ENCODE peak calls at places on chromosomes 11 and 22, in eight cellular contexts. L is left ventricle myocardium inferior, V is lung, D is A549, F is suprapubic skin, N is B cell, C is psoas muscle, H is progenitor cell of endocrine pancreas. J is an unnamed sample.
A peak's percentile ranks its signal among the peaks of the same experiment; 100 is the strongest.

GRCh38 chr22:43479962-43480361 is 68.1 kb downstream of the MPPED1 start:
- DNase-seq in N (no peak), C (no peak), L (no peak), V (no peak), H (no peak), F (no peak), D (no peak), J (no peak)

GRCh38 chr11:130465259-130465658 is 16.8 kb downstream of the ADAMTS15 start:
- DNase-seq in C (no peak), D (no peak), H (no peak), V (no peak), F (no peak), L (no peak), N (no peak), J (no peak)

GRCh38 chr22:49643998-49644397 is 183.7 kb downstream of the BRD1 start:
- DNase-seq in C (no peak), L (no peak), N (no peak), V (no peak), F (no peak), D (no peak), H (no peak), J (no peak)

GRCh38 chr22:17844150-17844549 is 69.9 kb upstream of the BID start:
- DNase-seq in F (no peak), N (no peak), H (no peak), L (no peak), C (no peak), D (no peak), V (no peak), J (no peak)

GRCh38 chr11:76670475-76671235 is at the start of gene LRRC32:
- DNase-seq in N (peak; percentile 62), F (peak; percentile 80), V (peak; percentile 55), C (peak; percentile 74), L (peak; percentile 75), D (no peak), H (no peak), J (peak; percentile 70)

GRCh38 chr11:31799036-31799793 is 11.9 kb downstream of the PAX6 start:
- DNase-seq in L (no peak), H (no peak), C (no peak), N (peak; percentile 10), D (no peak), F (peak; percentile 29), V (no peak), J (no peak)

GRCh38 chr11:10752061-10752460 is 1.0 kb downstream of the CTR9 start:
- DNase-seq in D (no peak), L (no peak), H (no peak), N (no peak), F (no peak), C (no peak), V (no peak), J (no peak)

GRCh38 chr11:83241291-83241946 is 44.7 kb downstream of the CCDC90B start:
- DNase-seq in H (peak; percentile 13), C (no peak), L (no peak), F (no peak), N (peak; percentile 30), D (peak; percentile 64), V (peak; percentile 44), J (no peak)

GRCh38 chr11:9858218-9858617 is 194.3 kb downstream of the SWAP70 start:
- DNase-seq in C (no peak), L (no peak), D (no peak), F (no peak), H (no peak), V (no peak), N (no peak), J (no peak)

GRCh38 chr11:80388133-80388532 is 947.3 kb upstream of the TENM4 start:
- DNase-seq in F (no peak), C (no peak), H (no peak), D (no peak), L (no peak), N (no peak), V (no peak), J (no peak)

GRCh38 chr11:19739872-19740271 is 27.2 kb downstream of the NAV2 start:
- DNase-seq in H (no peak), L (no peak), D (no peak), N (no peak), V (no peak), C (no peak), F (no peak), J (no peak)

GRCh38 chr11:71946144-71946571 is 17.3 kb downstream of the RNF121 start:
- DNase-seq in C (no peak), V (no peak), N (no peak), L (no peak), H (no peak), D (peak; percentile 53), F (no peak), J (no peak)

GRCh38 chr11:57598831-57599155 is 1.3 kb downstream of the SERPING1 start:
- DNase-seq in L (no peak), H (no peak), C (no peak), V (no peak), D (no peak), F (no peak), N (no peak), J (no peak)

GRCh38 chr11:65478411-65479183 is 20.2 kb upstream of the MALAT1 start:
- DNase-seq in L (peak; percentile 70), D (no peak), N (no peak), C (peak; percentile 76), F (peak; percentile 75), H (no peak), V (peak; percentile 53), J (no peak)

GRCh38 chr11:65535102-65535501 is 10.2 kb downstream of the SCYL1 start:
- DNase-seq in V (no peak), H (no peak), D (no peak), F (no peak), L (no peak), N (no peak), C (no peak), J (no peak)

GRCh38 chr22:22702159-22702873 is 57.9 kb downstream of the GGTLC2 start:
- DNase-seq in V (no peak), F (no peak), L (no peak), D (no peak), C (no peak), N (peak; percentile 39), H (peak; percentile 20), J (no peak)

GRCh38 chr11:124541204-124541603 is 2.2 kb downstream of the OR8B12 start:
- DNase-seq in H (no peak), V (no peak), F (no peak), N (no peak), C (no peak), L (no peak), D (no peak), J (no peak)

GRCh38 chr22:45548441-45548840 is 45.8 kb downstream of the FBLN1 start:
- DNase-seq in V (no peak), L (no peak), D (no peak), N (no peak), C (no peak), F (peak; percentile 62), H (no peak), J (no peak)

GRCh38 chr22:45550416-45550815 is 47.7 kb downstream of the FBLN1 start:
- DNase-seq in L (no peak), D (no peak), C (no peak), H (no peak), F (no peak), V (no peak), N (no peak), J (no peak)

GRCh38 chr22:45549739-45550138 is 47.1 kb downstream of the FBLN1 start:
- DNase-seq in D (no peak), N (no peak), H (no peak), V (no peak), F (no peak), C (no peak), L (no peak), J (no peak)

GRCh38 chr22:45550891-45551290 is 48.2 kb downstream of the FBLN1 start:
- DNase-seq in L (no peak), F (no peak), H (no peak), D (no peak), N (no peak), C (no peak), V (no peak), J (no peak)

GRCh38 chr22:45548991-45549736 is 46.5 kb downstream of the FBLN1 start:
- DNase-seq in L (peak; percentile 42), H (no peak), F (peak; percentile 88), N (no peak), C (peak; percentile 74), D (peak; percentile 90), V (no peak), J (no peak)
- TF ChIP-seq CTCF in L (no peak), H (peak; percentile 17), F (no peak), N (no peak), C (peak; percentile 7), D (peak; percentile 61), V (no peak), J (peak; percentile 1)

DNA sequence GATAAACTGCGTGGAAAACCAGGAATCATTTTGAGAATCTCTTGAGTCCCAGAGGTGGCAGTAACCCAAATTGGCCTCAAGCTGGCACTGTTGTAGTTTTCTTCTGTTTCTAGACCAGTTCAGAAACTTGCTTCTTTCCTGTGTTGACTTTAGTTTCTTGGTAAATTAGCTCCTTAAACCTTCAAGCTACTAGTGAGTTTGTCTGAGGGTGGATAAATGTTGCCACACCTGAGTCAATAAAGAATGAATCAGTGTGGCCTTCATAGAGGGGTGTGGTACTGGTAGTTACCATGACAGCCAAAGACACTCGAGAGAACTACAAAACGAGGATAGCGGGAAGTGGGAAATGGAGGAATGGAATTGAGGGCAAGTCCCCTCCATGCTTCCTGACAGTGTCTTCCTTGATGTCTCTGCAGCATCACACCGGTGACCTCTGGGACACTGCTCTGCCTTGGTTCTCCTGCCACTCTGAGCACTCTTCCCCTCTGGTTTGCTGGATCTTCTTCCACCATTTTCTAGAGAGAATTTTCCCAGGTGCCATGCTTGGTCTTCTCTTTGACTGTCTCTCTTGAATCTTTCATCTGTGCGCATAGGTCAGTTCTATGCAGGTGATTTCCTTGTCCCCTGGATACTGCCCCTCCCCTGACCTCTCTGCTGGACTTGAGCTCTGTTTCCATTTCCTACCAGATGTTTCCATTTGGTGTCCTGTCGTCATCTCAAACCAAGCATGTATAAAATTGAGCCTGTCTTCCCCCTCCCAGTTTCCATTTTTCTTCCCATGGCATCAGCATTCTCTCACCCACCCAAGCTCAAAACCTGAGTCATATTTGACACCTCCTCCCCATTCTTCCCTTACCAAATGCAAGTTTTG is 7.2 kb downstream of the POLD4 start:
- DNase-seq in V (peak; percentile 57), C (no peak), D (peak; percentile 83), N (peak; percentile 51), H (no peak), L (no peak), F (no peak), J (peak; percentile 5)
- TF ChIP-seq CTCF in V (peak; percentile 29), C (peak; percentile 37), D (peak; percentile 96), N (peak; percentile 79), H (peak; percentile 65), L (peak; percentile 57), F (no peak), J (peak; percentile 32)

DNA sequence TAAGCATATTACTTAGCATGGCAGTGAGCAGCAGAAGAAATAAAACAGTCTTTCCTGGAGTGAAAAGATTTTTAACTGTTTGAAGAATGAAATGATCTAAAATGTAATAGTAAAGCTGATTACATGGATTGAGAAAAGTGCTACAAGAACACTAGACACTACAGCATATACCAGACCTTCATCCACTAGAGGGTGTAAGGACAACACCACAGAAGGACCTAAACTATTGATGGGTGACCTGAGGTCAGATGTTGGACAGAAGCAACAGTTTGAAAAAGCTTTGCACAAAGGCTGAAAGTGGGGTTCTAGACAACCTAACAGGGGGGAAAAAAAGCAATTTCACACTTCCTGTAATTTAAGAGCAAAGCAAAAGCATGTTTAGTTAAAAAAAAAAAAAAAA is 97.7 kb downstream of the RBFOX2 start:
- DNase-seq in F (no peak), V (no peak), H (no peak), C (no peak), N (peak; percentile 20), D (peak; percentile 29), L (no peak), J (no peak)
- TF ChIP-seq CTCF in F (peak; percentile 26), V (peak; percentile 57), H (peak; percentile 65), C (peak; percentile 75), N (no peak), D (peak; percentile 56), L (peak; percentile 81), J (peak; percentile 73)

GRCh38 chr22:36104435-36104834 is 56.1 kb downstream of the APOL3 start:
- DNase-seq in V (no peak), L (no peak), D (no peak), H (no peak), F (no peak), C (no peak), N (no peak), J (no peak)
- TF ChIP-seq CTCF in V (no peak), L (no peak), D (no peak), H (peak; percentile 15), F (no peak), C (no peak), N (no peak), J (no peak)

J was measured in D721Med.